ENCODE peak calls at places on chromosomes 3 and 15, in seven cellular contexts. Z, A, S, V, R, N and E are unnamed samples.

GRCh38 chr3:142134799-142135325 is 14.5 kb downstream of the TFDP2 start:
- DNase-seq in Z (no peak), A (no peak), R (no peak), S (no peak), N (no peak), V (no peak), E (no peak)

GRCh38 chr3:80244390-80244789 is 476.6 kb upstream of the ROBO1 start:
- DNase-seq in V (peak; percentile 3), S (no peak), R (no peak), Z (peak; percentile 2), A (no peak), N (no peak), E (peak; percentile 14)

GRCh38 chr3:171125010-171125409 is 98.5 kb upstream of the SLC2A2 start:
- DNase-seq in Z (no peak), S (no peak), N (peak; percentile 42), V (no peak), R (no peak), A (no peak), E (no peak)

GRCh38 chr3:72665701-72666443 is 182.4 kb downstream of the SHQ1 start:
- DNase-seq in A (peak; percentile 35), S (no peak), Z (peak; percentile 43), V (peak; percentile 46), N (peak; percentile 9), R (peak; percentile 52), E (no peak)

GRCh38 chr3:94132777-94133176 is 69.9 kb downstream of the NSUN3 start:
- DNase-seq in V (no peak), R (no peak), S (no peak), N (no peak), A (no peak), Z (no peak), E (no peak)

GRCh38 chr3:45215466-45215865 is 10.6 kb downstream of the TMEM158 start:
- DNase-seq in A (no peak), S (no peak), Z (no peak), N (no peak), V (no peak), R (no peak), E (no peak)

GRCh38 chr15:76335851-76336253 is 721 bp upstream of the ISL2 start:
- DNase-seq in N (no peak), S (no peak), R (no peak), Z (no peak), V (peak; percentile 81), A (no peak), E (no peak)

GRCh38 chr3:128367726-128368125 is 99.0 kb downstream of the DNAJB8 start:
- DNase-seq in V (peak; percentile 46), N (no peak), Z (no peak), A (no peak), R (no peak), S (no peak), E (no peak)

GRCh38 chr15:93451265-93451664 is 362.3 kb upstream of the RGMA start:
- DNase-seq in A (no peak), S (no peak), N (no peak), Z (no peak), R (no peak), V (no peak), E (no peak)

GRCh38 chr3:81985996-81986723 is 224.7 kb upstream of the GBE1 start:
- DNase-seq in R (no peak), S (no peak), A (peak; percentile 10), Z (no peak), V (no peak), N (no peak), E (no peak)

GRCh38 chr15:60854858-60855568 is 374.1 kb downstream of the RORA start:
- DNase-seq in V (no peak), A (no peak), R (no peak), N (no peak), Z (no peak), S (no peak), E (no peak)

GRCh38 chr3:110174908-110175307 is 837.6 kb upstream of the DPPA4 start:
- DNase-seq in S (no peak), R (no peak), A (no peak), N (no peak), Z (no peak), V (no peak), E (no peak)

GRCh38 chr3:76561494-76562242 is 478.2 kb upstream of the ROBO2 start:
- DNase-seq in Z (no peak), V (peak; percentile 12), S (no peak), R (no peak), N (no peak), A (no peak), E (no peak)

GRCh38 chr3:66393486-66394260 is 107.1 kb downstream of the LRIG1 start:
- DNase-seq in Z (no peak), A (no peak), S (no peak), V (no peak), R (no peak), N (no peak), E (peak; percentile 59)

GRCh38 chr3:38969321-38970235 is 82.2 kb downstream of the SCN11A start:
- DNase-seq in S (no peak), V (no peak), Z (no peak), N (no peak), A (no peak), R (no peak), E (no peak)

GRCh38 chr15:92377083-92377789 is 16.4 kb upstream of the ST8SIA2 start:
- DNase-seq in A (peak; percentile 47), N (peak; percentile 35), S (no peak), V (no peak), Z (no peak), R (peak; percentile 3), E (no peak)

GRCh38 chr3:140093742-140094141 is 158.8 kb downstream of the CLSTN2 start:
- DNase-seq in Z (peak; percentile 84), N (no peak), R (no peak), S (no peak), A (no peak), V (peak; percentile 71), E (peak; percentile 39)

GRCh38 chr3:82133070-82133606 is 371.7 kb upstream of the GBE1 start:
- DNase-seq in N (peak; percentile 37), R (peak; percentile 80), S (no peak), Z (peak; percentile 72), V (peak; percentile 82), A (peak; percentile 65), E (peak; percentile 25)

GRCh38 chr3:162487138-162487537 is 990.5 kb downstream of the OTOL1 start:
- DNase-seq in A (no peak), N (no peak), S (no peak), V (peak; percentile 6), Z (no peak), R (no peak), E (no peak)

GRCh38 chr15:72737723-72738122 is 45.8 kb downstream of the ADPGK start:
- DNase-seq in A (no peak), R (no peak), N (no peak), V (no peak), S (no peak), Z (no peak), E (no peak)

GRCh38 chr3:124620600-124621063 is 109.6 kb upstream of the UMPS start:
- DNase-seq in V (peak; percentile 38), S (no peak), R (no peak), A (peak; percentile 63), N (peak; percentile 6), Z (peak; percentile 72), E (no peak)
- TF ChIP-seq CTCF in V (no peak), S (no peak), R (peak; percentile 7), A (peak; percentile 23), N (peak; percentile 25), Z (peak; percentile 45), E (no peak)

GRCh38 chr3:32420138-32420981 is 28.7 kb downstream of the CMTM7 start:
- DNase-seq in V (peak; percentile 63), Z (peak; percentile 79), S (no peak), R (peak; percentile 48), N (peak; percentile 38), A (peak; percentile 65), E (no peak)
- TF ChIP-seq CTCF in V (no peak), Z (peak; percentile 45), S (no peak), R (peak; percentile 21), N (no peak), A (no peak), E (no peak)

GRCh38 chr3:127149621-127150310 is 43.2 kb upstream of the PRR23E start:
- DNase-seq in V (no peak), N (no peak), A (no peak), Z (no peak), R (no peak), S (no peak), E (no peak)
- TF ChIP-seq CTCF in V (no peak), N (no peak), A (no peak), Z (no peak), R (no peak), S (no peak), E (no peak)

GRCh38 chr3:145952541-145952940 is 208.4 kb downstream of the PLOD2 start:
- DNase-seq in V (peak; percentile 92), S (no peak), N (peak; percentile 86), A (no peak), Z (no peak), R (no peak), E (peak; percentile 67)
- TF ChIP-seq CTCF in V (no peak), S (no peak), N (no peak), A (no peak), Z (no peak), R (no peak), E (no peak)

DNA sequence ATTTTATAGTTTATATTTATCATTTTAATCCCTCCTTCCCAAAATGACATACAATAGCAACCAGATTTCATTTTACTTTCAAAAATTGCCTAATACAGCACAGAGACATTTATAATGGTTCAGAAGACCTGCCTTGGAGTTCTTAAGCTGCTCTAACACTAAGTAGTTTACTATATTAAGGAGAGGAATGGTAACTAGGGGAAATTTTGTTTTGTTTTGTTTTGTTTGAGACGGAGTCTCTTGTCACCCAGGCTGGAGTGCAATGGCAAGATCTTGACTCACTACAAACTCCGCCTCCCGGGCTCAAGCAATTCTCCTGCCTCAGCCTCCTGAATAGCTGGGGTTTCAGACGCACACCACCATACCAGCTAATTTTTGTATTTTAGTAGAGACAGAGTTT is 22.8 kb upstream of the CCDC50 start:
- DNase-seq in A (no peak), N (no peak), V (no peak), R (no peak), S (no peak), Z (no peak), E (no peak)
- TF ChIP-seq CTCF in A (no peak), N (no peak), V (no peak), R (no peak), S (no peak), Z (no peak), E (no peak)

GRCh38 chr3:196868297-196868661 is 559 bp downstream of the SENP5 start:
- DNase-seq in A (no peak), R (peak; percentile 54), N (no peak), V (peak; percentile 25), S (no peak), Z (peak; percentile 11), E (no peak)
- TF ChIP-seq CTCF in A (no peak), R (no peak), N (no peak), V (no peak), S (no peak), Z (no peak), E (no peak)